ENCODE peak calls at places on chromosomes 16 and 17, in six cellular contexts. One of them, this sample, is unnamed.
A peak's percentile ranks its signal among the peaks of the same experiment; 100 is the strongest.

GRCh38 chr17:75404739-75405364 is 626 bp downstream of the GRB2 start:
- DNase-seq in naive thymus-derived CD4-positive, alpha-beta T cell: peak; percentile 44
- DNase-seq in OCI-LY7: peak; percentile 78
- DNase-seq in pancreas: peak; percentile 57
- DNase-seq in skeletal muscle cell: no peak
- DNase-seq in heart right ventricle: peak; percentile 40
- DNase-seq in this sample: peak; percentile 83

GRCh38 chr17:17837380-17837821 is 615 bp upstream of the SREBF1 start:
- DNase-seq in naive thymus-derived CD4-positive, alpha-beta T cell: no peak
- DNase-seq in OCI-LY7: peak; percentile 53
- DNase-seq in pancreas: peak; percentile 40
- DNase-seq in skeletal muscle cell: peak; percentile 73
- DNase-seq in heart right ventricle: no peak
- DNase-seq in this sample: peak; percentile 72

GRCh38 chr17:75601057-75601987 is 13.7 kb downstream of the MYO15B start:
- DNase-seq in naive thymus-derived CD4-positive, alpha-beta T cell: peak; percentile 25
- DNase-seq in OCI-LY7: peak; percentile 78
- DNase-seq in pancreas: peak; percentile 71
- DNase-seq in skeletal muscle cell: no peak
- DNase-seq in heart right ventricle: peak; percentile 54
- DNase-seq in this sample: no peak

GRCh38 chr17:50918933-50919296 is 52.8 kb upstream of the TOB1 start:
- DNase-seq in naive thymus-derived CD4-positive, alpha-beta T cell: peak; percentile 29
- DNase-seq in OCI-LY7: no peak
- DNase-seq in pancreas: no peak
- DNase-seq in skeletal muscle cell: no peak
- DNase-seq in heart right ventricle: no peak
- DNase-seq in this sample: no peak

GRCh38 chr17:3773966-3774365 is 27.0 kb downstream of the ITGAE start:
- DNase-seq in naive thymus-derived CD4-positive, alpha-beta T cell: no peak
- DNase-seq in OCI-LY7: no peak
- DNase-seq in pancreas: no peak
- DNase-seq in skeletal muscle cell: no peak
- DNase-seq in heart right ventricle: no peak
- DNase-seq in this sample: no peak

GRCh38 chr17:4968916-4969550 is 1.4 kb upstream of the SPAG7 start:
- DNase-seq in naive thymus-derived CD4-positive, alpha-beta T cell: no peak
- DNase-seq in OCI-LY7: no peak
- DNase-seq in pancreas: no peak
- DNase-seq in skeletal muscle cell: peak; percentile 79
- DNase-seq in heart right ventricle: no peak
- DNase-seq in this sample: peak; percentile 84

GRCh38 chr17:38727661-38728220 is 2.4 kb upstream of the CISD3 start:
- DNase-seq in naive thymus-derived CD4-positive, alpha-beta T cell: peak; percentile 34
- DNase-seq in OCI-LY7: no peak
- DNase-seq in pancreas: no peak
- DNase-seq in skeletal muscle cell: no peak
- DNase-seq in heart right ventricle: no peak
- DNase-seq in this sample: no peak

GRCh38 chr16:3764409-3764808 is 47.1 kb upstream of the TRAP1 start:
- DNase-seq in naive thymus-derived CD4-positive, alpha-beta T cell: no peak
- DNase-seq in OCI-LY7: no peak
- DNase-seq in pancreas: no peak
- DNase-seq in skeletal muscle cell: no peak
- DNase-seq in heart right ventricle: no peak
- DNase-seq in this sample: no peak

GRCh38 chr17:68318103-68318991 is 27.1 kb downstream of the ARSG start:
- DNase-seq in naive thymus-derived CD4-positive, alpha-beta T cell: no peak
- DNase-seq in OCI-LY7: no peak
- DNase-seq in pancreas: peak; percentile 66
- DNase-seq in skeletal muscle cell: peak; percentile 22
- DNase-seq in heart right ventricle: no peak
- DNase-seq in this sample: no peak

GRCh38 chr16:88941051-88941932 is 35.7 kb downstream of the CBFA2T3 start:
- DNase-seq in naive thymus-derived CD4-positive, alpha-beta T cell: peak; percentile 23
- DNase-seq in OCI-LY7: peak; percentile 43
- DNase-seq in pancreas: peak; percentile 55
- DNase-seq in skeletal muscle cell: no peak
- DNase-seq in heart right ventricle: peak; percentile 64
- DNase-seq in this sample: peak; percentile 24

GRCh38 chr16:88938119-88938932 is 38.7 kb downstream of the CBFA2T3 start:
- DNase-seq in naive thymus-derived CD4-positive, alpha-beta T cell: no peak
- DNase-seq in OCI-LY7: no peak
- DNase-seq in pancreas: no peak
- DNase-seq in skeletal muscle cell: no peak
- DNase-seq in heart right ventricle: peak; percentile 21
- DNase-seq in this sample: no peak

GRCh38 chr16:88938933-88939813 is 37.8 kb downstream of the CBFA2T3 start:
- DNase-seq in naive thymus-derived CD4-positive, alpha-beta T cell: no peak
- DNase-seq in OCI-LY7: no peak
- DNase-seq in pancreas: no peak
- DNase-seq in skeletal muscle cell: no peak
- DNase-seq in heart right ventricle: peak; percentile 60
- DNase-seq in this sample: no peak

GRCh38 chr16:88940196-88941050 is 36.6 kb downstream of the CBFA2T3 start:
- DNase-seq in naive thymus-derived CD4-positive, alpha-beta T cell: peak; percentile 19
- DNase-seq in OCI-LY7: no peak
- DNase-seq in pancreas: peak; percentile 80
- DNase-seq in skeletal muscle cell: no peak
- DNase-seq in heart right ventricle: peak; percentile 60
- DNase-seq in this sample: peak; percentile 45

DNA sequence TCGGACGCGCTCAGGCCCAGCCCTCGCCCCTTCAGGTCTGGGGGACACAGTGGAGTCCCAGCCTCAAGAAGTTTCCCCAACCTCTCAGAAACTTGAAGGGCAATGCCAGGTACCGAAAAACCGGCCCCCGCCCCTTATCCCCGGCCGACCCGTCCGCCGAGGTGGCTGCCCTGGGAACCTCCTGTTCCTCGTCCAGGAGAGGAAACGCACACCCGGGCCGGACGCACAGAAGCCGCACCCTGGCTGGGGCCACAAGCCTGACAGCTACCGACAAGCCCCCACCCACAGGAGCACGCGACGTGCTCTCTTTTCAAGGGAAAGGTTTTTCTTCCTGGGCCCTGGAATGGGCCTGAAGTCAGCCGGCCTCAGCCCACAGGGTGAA is 37.2 kb downstream of the CBFA2T3 start:
- DNase-seq in naive thymus-derived CD4-positive, alpha-beta T cell: no peak
- DNase-seq in OCI-LY7: no peak
- DNase-seq in pancreas: peak; percentile 36
- DNase-seq in skeletal muscle cell: no peak
- DNase-seq in heart right ventricle: peak; percentile 69
- DNase-seq in this sample: no peak
- H3K4me3 ChIP-seq in naive thymus-derived CD4-positive, alpha-beta T cell: no peak overlapping the region
- H3K4me3 ChIP-seq in OCI-LY7: peak overlapping the region; percentile 60
- H3K4me3 ChIP-seq in pancreas: peak overlapping the region; percentile 61
- H3K4me3 ChIP-seq in skeletal muscle cell: no peak overlapping the region
- H3K4me3 ChIP-seq in heart right ventricle: peak overlapping the region; percentile 84
- H3K4me3 ChIP-seq in this sample: no peak overlapping the region

GRCh38 chr16:16996830-16997229 is 473.9 kb downstream of the XYLT1 start:
- DNase-seq in naive thymus-derived CD4-positive, alpha-beta T cell: no peak
- DNase-seq in OCI-LY7: no peak
- DNase-seq in pancreas: no peak
- DNase-seq in skeletal muscle cell: no peak
- DNase-seq in heart right ventricle: no peak
- DNase-seq in this sample: no peak
- H3K4me3 ChIP-seq in naive thymus-derived CD4-positive, alpha-beta T cell: no peak overlapping the region
- H3K4me3 ChIP-seq in OCI-LY7: no peak overlapping the region
- H3K4me3 ChIP-seq in pancreas: no peak overlapping the region
- H3K4me3 ChIP-seq in skeletal muscle cell: no peak overlapping the region
- H3K4me3 ChIP-seq in heart right ventricle: no peak overlapping the region
- H3K4me3 ChIP-seq in this sample: no peak overlapping the region

DNA sequence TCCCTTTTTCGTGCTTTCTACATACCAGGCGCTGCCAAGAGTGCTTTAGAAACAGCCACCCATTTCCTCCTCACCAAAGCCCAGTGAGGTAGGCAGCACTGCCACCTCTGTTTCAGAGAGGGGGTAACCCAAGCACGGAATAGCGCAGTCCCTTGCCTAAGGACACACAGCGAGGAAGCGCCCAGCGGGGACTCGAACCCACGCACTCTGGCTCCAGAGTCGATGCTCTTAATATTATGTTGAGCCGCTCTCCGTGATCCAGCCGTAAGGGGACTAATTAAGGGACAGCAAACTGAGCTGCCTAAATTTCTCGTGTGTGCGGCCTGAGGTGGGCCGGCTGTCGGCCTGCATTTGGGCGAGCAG is 490 bp downstream of the CES1 start:
- DNase-seq in naive thymus-derived CD4-positive, alpha-beta T cell: no peak
- DNase-seq in OCI-LY7: no peak
- DNase-seq in pancreas: no peak
- DNase-seq in skeletal muscle cell: no peak
- DNase-seq in heart right ventricle: no peak
- DNase-seq in this sample: no peak
- H3K4me3 ChIP-seq in naive thymus-derived CD4-positive, alpha-beta T cell: no peak overlapping the region
- H3K4me3 ChIP-seq in OCI-LY7: no peak overlapping the region
- H3K4me3 ChIP-seq in pancreas: no peak overlapping the region
- H3K4me3 ChIP-seq in skeletal muscle cell: no peak overlapping the region
- H3K4me3 ChIP-seq in heart right ventricle: peak overlapping the region; percentile 24
- H3K4me3 ChIP-seq in this sample: no peak overlapping the region

GRCh38 chr16:27401768-27402568 is at the start of gene IL21R:
- DNase-seq in naive thymus-derived CD4-positive, alpha-beta T cell: peak; percentile 87
- DNase-seq in OCI-LY7: peak; percentile 87
- DNase-seq in pancreas: no peak
- DNase-seq in skeletal muscle cell: peak; percentile 62
- DNase-seq in heart right ventricle: peak; percentile 73
- DNase-seq in this sample: peak; percentile 85
- H3K4me3 ChIP-seq in naive thymus-derived CD4-positive, alpha-beta T cell: peak within 1 kb of the TSS; percentile 88
- H3K4me3 ChIP-seq in OCI-LY7: peak within 1 kb of the TSS; percentile 74
- H3K4me3 ChIP-seq in pancreas: no peak within 1 kb of the TSS
- H3K4me3 ChIP-seq in skeletal muscle cell: no peak within 1 kb of the TSS
- H3K4me3 ChIP-seq in heart right ventricle: peak within 1 kb of the TSS; percentile 24
- H3K4me3 ChIP-seq in this sample: no peak within 1 kb of the TSS

GRCh38 chr17:73168667-73169066 is 3.9 kb downstream of the SSTR2 start:
- DNase-seq in naive thymus-derived CD4-positive, alpha-beta T cell: no peak
- DNase-seq in OCI-LY7: no peak
- DNase-seq in pancreas: no peak
- DNase-seq in skeletal muscle cell: no peak
- DNase-seq in heart right ventricle: no peak
- DNase-seq in this sample: no peak

GRCh38 chr17:73163043-73163442 is 1.8 kb upstream of the SSTR2 start:
- DNase-seq in naive thymus-derived CD4-positive, alpha-beta T cell: no peak
- DNase-seq in OCI-LY7: no peak
- DNase-seq in pancreas: no peak
- DNase-seq in skeletal muscle cell: no peak
- DNase-seq in heart right ventricle: no peak
- DNase-seq in this sample: no peak

GRCh38 chr17:73166731-73167581 is 2.1 kb downstream of the SSTR2 start:
- DNase-seq in naive thymus-derived CD4-positive, alpha-beta T cell: no peak
- DNase-seq in OCI-LY7: no peak
- DNase-seq in pancreas: no peak
- DNase-seq in skeletal muscle cell: no peak
- DNase-seq in heart right ventricle: no peak
- DNase-seq in this sample: no peak

GRCh38 chr17:73170324-73170723 is 5.5 kb downstream of the SSTR2 start:
- DNase-seq in naive thymus-derived CD4-positive, alpha-beta T cell: no peak
- DNase-seq in OCI-LY7: no peak
- DNase-seq in pancreas: no peak
- DNase-seq in skeletal muscle cell: no peak
- DNase-seq in heart right ventricle: no peak
- DNase-seq in this sample: no peak

GRCh38 chr17:73165616-73166404 is 1.0 kb downstream of the SSTR2 start:
- DNase-seq in naive thymus-derived CD4-positive, alpha-beta T cell: no peak
- DNase-seq in OCI-LY7: no peak
- DNase-seq in pancreas: no peak
- DNase-seq in skeletal muscle cell: no peak
- DNase-seq in heart right ventricle: no peak
- DNase-seq in this sample: no peak
- H3K4me3 ChIP-seq in naive thymus-derived CD4-positive, alpha-beta T cell: no peak overlapping the region
- H3K4me3 ChIP-seq in OCI-LY7: no peak overlapping the region
- H3K4me3 ChIP-seq in pancreas: no peak overlapping the region
- H3K4me3 ChIP-seq in skeletal muscle cell: peak overlapping the region; percentile 46
- H3K4me3 ChIP-seq in heart right ventricle: peak overlapping the region; percentile 61
- H3K4me3 ChIP-seq in this sample: no peak overlapping the region

GRCh38 chr17:66953661-66954060 is 10.8 kb upstream of the CACNG4 start:
- DNase-seq in naive thymus-derived CD4-positive, alpha-beta T cell: no peak
- DNase-seq in OCI-LY7: no peak
- DNase-seq in pancreas: no peak
- DNase-seq in skeletal muscle cell: no peak
- DNase-seq in heart right ventricle: no peak
- DNase-seq in this sample: no peak

GRCh38 chr17:66952681-66953638 is 11.5 kb upstream of the CACNG4 start:
- DNase-seq in naive thymus-derived CD4-positive, alpha-beta T cell: no peak
- DNase-seq in OCI-LY7: no peak
- DNase-seq in pancreas: no peak
- DNase-seq in skeletal muscle cell: no peak
- DNase-seq in heart right ventricle: no peak
- DNase-seq in this sample: no peak

GRCh38 chr17:66951605-66951953 is 12.9 kb upstream of the CACNG4 start:
- DNase-seq in naive thymus-derived CD4-positive, alpha-beta T cell: no peak
- DNase-seq in OCI-LY7: no peak
- DNase-seq in pancreas: no peak
- DNase-seq in skeletal muscle cell: no peak
- DNase-seq in heart right ventricle: no peak
- DNase-seq in this sample: no peak

GRCh38 chr17:66950886-66951604 is 13.5 kb upstream of the CACNG4 start:
- DNase-seq in naive thymus-derived CD4-positive, alpha-beta T cell: no peak
- DNase-seq in OCI-LY7: no peak
- DNase-seq in pancreas: no peak
- DNase-seq in skeletal muscle cell: no peak
- DNase-seq in heart right ventricle: no peak
- DNase-seq in this sample: no peak

DNA sequence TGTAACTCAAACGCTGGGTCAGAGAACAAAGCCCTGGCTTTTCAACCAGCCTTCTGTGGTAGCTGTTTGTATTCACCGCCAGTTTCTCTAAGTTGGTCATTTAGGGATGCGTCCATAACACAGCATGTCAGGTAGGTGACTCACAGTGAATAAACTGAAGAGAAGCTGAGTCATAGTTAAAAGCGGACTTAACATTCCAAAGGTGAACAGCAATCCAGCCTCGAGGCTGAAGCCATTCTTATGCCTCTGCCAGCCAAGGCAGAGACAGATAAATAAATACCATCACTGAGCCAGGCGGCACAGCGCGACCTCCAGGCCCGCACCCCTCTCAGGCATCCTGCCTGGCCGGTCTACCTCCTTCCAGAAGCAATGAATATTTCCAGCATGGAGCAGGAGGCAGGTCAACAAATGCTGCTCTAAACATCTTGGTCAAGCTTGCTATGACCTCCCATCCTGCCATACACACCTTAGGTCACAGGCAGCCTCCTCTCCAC is 12.4 kb upstream of the CACNG4 start:
- DNase-seq in naive thymus-derived CD4-positive, alpha-beta T cell: no peak
- DNase-seq in OCI-LY7: no peak
- DNase-seq in pancreas: no peak
- DNase-seq in skeletal muscle cell: peak; percentile 47
- DNase-seq in heart right ventricle: no peak
- DNase-seq in this sample: no peak
- H3K4me3 ChIP-seq in naive thymus-derived CD4-positive, alpha-beta T cell: no peak overlapping the region
- H3K4me3 ChIP-seq in OCI-LY7: no peak overlapping the region
- H3K4me3 ChIP-seq in pancreas: no peak overlapping the region
- H3K4me3 ChIP-seq in skeletal muscle cell: no peak overlapping the region
- H3K4me3 ChIP-seq in heart right ventricle: no peak overlapping the region
- H3K4me3 ChIP-seq in this sample: no peak overlapping the region